ENCODE peak calls at places on chromosomes 11 and 22, in seven cellular contexts. X is left ventricle myocardium inferior; C is activated naive CD4-positive, alpha-beta T cell treated with anti-CD3 and anti-CD28 coated beads for 36 hours; L is foreskin fibroblast; Q is activated T-cell treated with anti-CD3 and anti-CD28 coated beads for 1 hour; R is iris pigment epithelial cell; T is stimulated activated CD4-positive, alpha-beta T cell treated with anti-CD3 and anti-CD28 coated beads, Interleukin-4, amount 100 ng/mL, for 4 hours. A is an unnamed sample.
A peak's percentile ranks its signal among the peaks of the same experiment; 100 is the strongest.

GRCh38 chr11:92627615-92628201 is 341.7 kb upstream of the MTNR1B start:
- DNase-seq in X (no peak), C (peak; percentile 40), L (peak; percentile 0), Q (no peak), R (peak; percentile 7), T (no peak), A (no peak)

GRCh38 chr11:112391086-112391485 is 130.4 kb upstream of the PLET1 start:
- DNase-seq in X (no peak), C (no peak), L (no peak), Q (no peak), R (no peak), T (no peak), A (no peak)

GRCh38 chr11:66113132-66113856 is 43.2 kb downstream of the PACS1 start:
- DNase-seq in X (no peak), C (no peak), L (peak; percentile 86), Q (no peak), R (peak; percentile 92), T (no peak), A (no peak)

GRCh38 chr22:30193031-30193794 is 53.3 kb downstream of the LIF start:
- DNase-seq in X (no peak), C (no peak), L (no peak), Q (no peak), R (no peak), T (no peak), A (no peak)

GRCh38 chr11:86475027-86475426 is 100.3 kb downstream of the CCDC81 start:
- DNase-seq in X (no peak), C (no peak), L (no peak), Q (no peak), R (no peak), T (no peak), A (no peak)

GRCh38 chr11:107860688-107861087 is 2.1 kb upstream of the SLC35F2 start:
- DNase-seq in X (no peak), C (no peak), L (no peak), Q (no peak), R (no peak), T (no peak), A (no peak)

GRCh38 chr22:38107692-38108515 is 2.6 kb downstream of the BAIAP2L2 start:
- DNase-seq in X (no peak), C (no peak), L (peak; percentile 87), Q (no peak), R (no peak), T (no peak), A (no peak)

GRCh38 chr11:109864161-109864661 is 229.0 kb upstream of the ZC3H12C start:
- DNase-seq in X (no peak), C (no peak), L (no peak), Q (no peak), R (peak; percentile 24), T (no peak), A (no peak)

GRCh38 chr11:120056301-120057027 is 81.4 kb downstream of the TRIM29 start:
- DNase-seq in X (no peak), C (no peak), L (no peak), Q (no peak), R (no peak), T (no peak), A (no peak)

GRCh38 chr22:48824673-48825651 is 1002.7 kb downstream of the BRD1 start:
- DNase-seq in X (no peak), C (no peak), L (no peak), Q (no peak), R (no peak), T (no peak), A (no peak)

GRCh38 chr11:57424802-57425564 is 1.9 kb downstream of the SLC43A3 start:
- DNase-seq in X (peak; percentile 61), C (peak; percentile 96), L (peak; percentile 84), Q (peak; percentile 65), R (peak; percentile 96), T (peak; percentile 94), A (no peak)

GRCh38 chr11:110939471-110939870 is 227.2 kb upstream of the ARHGAP20 start:
- DNase-seq in X (no peak), C (no peak), L (peak; percentile 58), Q (no peak), R (peak; percentile 61), T (no peak), A (no peak)

GRCh38 chr22:34111210-34111824 is 191.0 kb upstream of the LARGE1 start:
- DNase-seq in X (no peak), C (peak; percentile 18), L (peak; percentile 1), Q (no peak), R (peak; percentile 12), T (no peak), A (peak; percentile 20)

GRCh38 chr11:60951909-60952741 is at the start of gene SLC15A3:
- DNase-seq in X (peak; percentile 71), C (peak; percentile 64), L (peak; percentile 46), Q (no peak), R (peak; percentile 47), T (peak; percentile 36), A (no peak)

GRCh38 chr11:69213964-69214363 is 58.2 kb downstream of the SMIM38 start:
- DNase-seq in X (no peak), C (no peak), L (no peak), Q (no peak), R (no peak), T (no peak), A (no peak)

GRCh38 chr22:48535868-48536690 is 1291.6 kb downstream of the BRD1 start:
- DNase-seq in X (no peak), C (no peak), L (no peak), Q (no peak), R (no peak), T (no peak), A (no peak)

GRCh38 chr11:1475841-1476240 is 10.7 kb downstream of the MOB2 start:
- DNase-seq in X (peak; percentile 2), C (no peak), L (no peak), Q (no peak), R (no peak), T (no peak), A (no peak)

GRCh38 chr11:27018902-27019544 is 21.6 kb upstream of the BBOX1 start:
- DNase-seq in X (no peak), C (no peak), L (no peak), Q (no peak), R (peak; percentile 28), T (no peak), A (no peak)